ENCODE peak calls at places on chromosomes 3 and 15, in four cellular contexts. G, U, W and H are unnamed samples.
A peak's percentile ranks its signal among the peaks of the same experiment; 100 is the strongest.

GRCh38 chr3:32891365-32891764 is 60.1 kb upstream of the CCR4 start:
- DNase-seq in G (no peak), W (no peak), U (no peak), H (no peak)

GRCh38 chr15:68729789-68730201 is 90.9 kb downstream of the ANP32A start:
- DNase-seq in W (no peak), G (no peak), U (no peak), H (no peak)

GRCh38 chr3:197424674-197425484 is 126.5 kb upstream of the DLG1 start:
- DNase-seq in G (no peak), W (no peak), U (no peak), H (no peak)

GRCh38 chr3:128878556-128879124 is 780 bp upstream of the ACAD9 start:
- DNase-seq in G (no peak), W (no peak), U (no peak), H (no peak)

GRCh38 chr15:89441295-89441762 is 55.1 kb downstream of the RHCG start:
- DNase-seq in W (no peak), G (peak; percentile 85), U (no peak), H (peak; percentile 88)

GRCh38 chr3:126530171-126531050 is 6.5 kb downstream of the CHST13 start:
- DNase-seq in U (no peak), W (no peak), G (no peak), H (no peak)

GRCh38 chr3:39255503-39256325 is 24.1 kb downstream of the CX3CR1 start:
- DNase-seq in U (no peak), G (peak; percentile 72), W (no peak), H (peak; percentile 71)

GRCh38 chr3:37862712-37863551 is 1.3 kb downstream of the CTDSPL start:
- DNase-seq in U (peak; percentile 33), W (no peak), G (no peak), H (no peak)

GRCh38 chr3:9257092-9257491 is 7.6 kb upstream of the SRGAP3 start:
- DNase-seq in W (no peak), U (no peak), G (no peak), H (no peak)

GRCh38 chr15:80034633-80035032 is 24.8 kb upstream of the ZFAND6 start:
- DNase-seq in U (no peak), G (no peak), W (no peak), H (peak; percentile 57)

GRCh38 chr15:63430766-63431451 is 49.3 kb upstream of the CA12 start:
- DNase-seq in W (no peak), U (no peak), G (no peak), H (no peak)

GRCh38 chr3:152183473-152183872 is 85.3 kb upstream of the MBNL1 start:
- DNase-seq in W (peak; percentile 8), G (no peak), U (peak; percentile 47), H (no peak)